ENCODE peak calls at places on chromosomes 1 and 21, in nine cellular contexts. One of them, this sample, is unnamed.

GRCh38 chr1:37989381-37989930 is 366 bp downstream of the SF3A3 start:
- DNase-seq in glutamatergic neuron: peak
- DNase-seq in anterior cingulate cortex: no peak
- DNase-seq in stimulated activated CD4-positive, alpha-beta T cell treated with anti-CD3 and anti-CD28 coated beads, Interleukin-4, amount 100 ng/mL, for 24 hours: peak
- DNase-seq in NCI-H510A treated with DMSO at 0.1 percent for 48 hours: peak
- DNase-seq in RPMI7951: peak
- DNase-seq in astrocyte of the spinal cord: peak
- DNase-seq in erythroblast: peak
- DNase-seq in cardiac fibroblast: peak
- DNase-seq in this sample: no peak

GRCh38 chr1:17633654-17634053 is 94.2 kb downstream of the ARHGEF10L start:
- DNase-seq in NCI-H510A treated with DMSO at 0.1 percent for 48 hours: no peak
- DNase-seq in RPMI7951: peak
- DNase-seq in glutamatergic neuron: no peak
- DNase-seq in erythroblast: no peak
- DNase-seq in cardiac fibroblast: peak
- DNase-seq in stimulated activated CD4-positive, alpha-beta T cell treated with anti-CD3 and anti-CD28 coated beads, Interleukin-4, amount 100 ng/mL, for 24 hours: no peak
- DNase-seq in anterior cingulate cortex: no peak
- DNase-seq in astrocyte of the spinal cord: peak
- DNase-seq in this sample: no peak

GRCh38 chr1:150389650-150390049 is 25.7 kb downstream of the RPRD2 start:
- DNase-seq in stimulated activated CD4-positive, alpha-beta T cell treated with anti-CD3 and anti-CD28 coated beads, Interleukin-4, amount 100 ng/mL, for 24 hours: no peak
- DNase-seq in NCI-H510A treated with DMSO at 0.1 percent for 48 hours: no peak
- DNase-seq in RPMI7951: no peak
- DNase-seq in anterior cingulate cortex: no peak
- DNase-seq in erythroblast: no peak
- DNase-seq in cardiac fibroblast: no peak
- DNase-seq in astrocyte of the spinal cord: no peak
- DNase-seq in glutamatergic neuron: no peak
- DNase-seq in this sample: no peak

GRCh38 chr1:202286622-202287097 is 55.1 kb downstream of the UBE2T start:
- DNase-seq in erythroblast: no peak
- DNase-seq in cardiac fibroblast: peak
- DNase-seq in stimulated activated CD4-positive, alpha-beta T cell treated with anti-CD3 and anti-CD28 coated beads, Interleukin-4, amount 100 ng/mL, for 24 hours: no peak
- DNase-seq in anterior cingulate cortex: no peak
- DNase-seq in astrocyte of the spinal cord: peak
- DNase-seq in RPMI7951: peak
- DNase-seq in glutamatergic neuron: no peak
- DNase-seq in NCI-H510A treated with DMSO at 0.1 percent for 48 hours: no peak
- DNase-seq in this sample: no peak

GRCh38 chr1:189987509-189987908 is 490.2 kb downstream of the BRINP3 start:
- DNase-seq in cardiac fibroblast: no peak
- DNase-seq in anterior cingulate cortex: no peak
- DNase-seq in stimulated activated CD4-positive, alpha-beta T cell treated with anti-CD3 and anti-CD28 coated beads, Interleukin-4, amount 100 ng/mL, for 24 hours: no peak
- DNase-seq in RPMI7951: no peak
- DNase-seq in glutamatergic neuron: no peak
- DNase-seq in astrocyte of the spinal cord: no peak
- DNase-seq in erythroblast: no peak
- DNase-seq in NCI-H510A treated with DMSO at 0.1 percent for 48 hours: no peak
- DNase-seq in this sample: no peak

GRCh38 chr1:185139231-185139630 is 17.5 kb downstream of the TRMT1L start:
- DNase-seq in stimulated activated CD4-positive, alpha-beta T cell treated with anti-CD3 and anti-CD28 coated beads, Interleukin-4, amount 100 ng/mL, for 24 hours: no peak
- DNase-seq in glutamatergic neuron: no peak
- DNase-seq in cardiac fibroblast: no peak
- DNase-seq in NCI-H510A treated with DMSO at 0.1 percent for 48 hours: no peak
- DNase-seq in erythroblast: no peak
- DNase-seq in RPMI7951: no peak
- DNase-seq in anterior cingulate cortex: no peak
- DNase-seq in astrocyte of the spinal cord: no peak
- DNase-seq in this sample: no peak

GRCh38 chr21:46621457-46622182 is 13.9 kb upstream of the PRMT2 start:
- DNase-seq in stimulated activated CD4-positive, alpha-beta T cell treated with anti-CD3 and anti-CD28 coated beads, Interleukin-4, amount 100 ng/mL, for 24 hours: no peak
- DNase-seq in anterior cingulate cortex: peak
- DNase-seq in cardiac fibroblast: no peak
- DNase-seq in glutamatergic neuron: no peak
- DNase-seq in RPMI7951: peak
- DNase-seq in NCI-H510A treated with DMSO at 0.1 percent for 48 hours: no peak
- DNase-seq in erythroblast: no peak
- DNase-seq in astrocyte of the spinal cord: peak
- DNase-seq in this sample: peak

GRCh38 chr1:1039145-1039910 is 19.4 kb downstream of the AGRN start:
- DNase-seq in glutamatergic neuron: no peak
- DNase-seq in erythroblast: no peak
- DNase-seq in NCI-H510A treated with DMSO at 0.1 percent for 48 hours: no peak
- DNase-seq in astrocyte of the spinal cord: no peak
- DNase-seq in stimulated activated CD4-positive, alpha-beta T cell treated with anti-CD3 and anti-CD28 coated beads, Interleukin-4, amount 100 ng/mL, for 24 hours: no peak
- DNase-seq in anterior cingulate cortex: no peak
- DNase-seq in cardiac fibroblast: no peak
- DNase-seq in RPMI7951: no peak
- DNase-seq in this sample: no peak

GRCh38 chr1:98964198-98964597 is 40.5 kb downstream of the PLPPR5 start:
- DNase-seq in stimulated activated CD4-positive, alpha-beta T cell treated with anti-CD3 and anti-CD28 coated beads, Interleukin-4, amount 100 ng/mL, for 24 hours: no peak
- DNase-seq in cardiac fibroblast: no peak
- DNase-seq in NCI-H510A treated with DMSO at 0.1 percent for 48 hours: no peak
- DNase-seq in astrocyte of the spinal cord: no peak
- DNase-seq in anterior cingulate cortex: no peak
- DNase-seq in RPMI7951: no peak
- DNase-seq in glutamatergic neuron: no peak
- DNase-seq in erythroblast: no peak
- DNase-seq in this sample: no peak

GRCh38 chr1:53195211-53195909 is 1.3 kb upstream of the CPT2 start:
- DNase-seq in glutamatergic neuron: no peak
- DNase-seq in NCI-H510A treated with DMSO at 0.1 percent for 48 hours: no peak
- DNase-seq in astrocyte of the spinal cord: no peak
- DNase-seq in erythroblast: no peak
- DNase-seq in RPMI7951: no peak
- DNase-seq in stimulated activated CD4-positive, alpha-beta T cell treated with anti-CD3 and anti-CD28 coated beads, Interleukin-4, amount 100 ng/mL, for 24 hours: no peak
- DNase-seq in anterior cingulate cortex: no peak
- DNase-seq in cardiac fibroblast: no peak
- DNase-seq in this sample: no peak

GRCh38 chr1:82114887-82115286 is 314.2 kb downstream of the ADGRL2 start:
- DNase-seq in RPMI7951: no peak
- DNase-seq in NCI-H510A treated with DMSO at 0.1 percent for 48 hours: no peak
- DNase-seq in erythroblast: no peak
- DNase-seq in cardiac fibroblast: no peak
- DNase-seq in anterior cingulate cortex: no peak
- DNase-seq in stimulated activated CD4-positive, alpha-beta T cell treated with anti-CD3 and anti-CD28 coated beads, Interleukin-4, amount 100 ng/mL, for 24 hours: no peak
- DNase-seq in glutamatergic neuron: no peak
- DNase-seq in astrocyte of the spinal cord: no peak
- DNase-seq in this sample: no peak

GRCh38 chr1:224632381-224632871 is 16.3 kb downstream of the CNIH3 start:
- DNase-seq in glutamatergic neuron: no peak
- DNase-seq in anterior cingulate cortex: no peak
- DNase-seq in erythroblast: no peak
- DNase-seq in cardiac fibroblast: peak
- DNase-seq in astrocyte of the spinal cord: peak
- DNase-seq in stimulated activated CD4-positive, alpha-beta T cell treated with anti-CD3 and anti-CD28 coated beads, Interleukin-4, amount 100 ng/mL, for 24 hours: no peak
- DNase-seq in NCI-H510A treated with DMSO at 0.1 percent for 48 hours: no peak
- DNase-seq in RPMI7951: peak
- DNase-seq in this sample: no peak

GRCh38 chr1:28986296-28986910 is 72.0 kb downstream of the EPB41 start:
- DNase-seq in NCI-H510A treated with DMSO at 0.1 percent for 48 hours: no peak
- DNase-seq in RPMI7951: no peak
- DNase-seq in erythroblast: no peak
- DNase-seq in cardiac fibroblast: no peak
- DNase-seq in stimulated activated CD4-positive, alpha-beta T cell treated with anti-CD3 and anti-CD28 coated beads, Interleukin-4, amount 100 ng/mL, for 24 hours: no peak
- DNase-seq in glutamatergic neuron: no peak
- DNase-seq in anterior cingulate cortex: no peak
- DNase-seq in astrocyte of the spinal cord: no peak
- DNase-seq in this sample: no peak

GRCh38 chr1:212600071-212600915 is 8.3 kb upstream of the ATF3 start:
- DNase-seq in erythroblast: no peak
- DNase-seq in NCI-H510A treated with DMSO at 0.1 percent for 48 hours: no peak
- DNase-seq in stimulated activated CD4-positive, alpha-beta T cell treated with anti-CD3 and anti-CD28 coated beads, Interleukin-4, amount 100 ng/mL, for 24 hours: no peak
- DNase-seq in RPMI7951: no peak
- DNase-seq in astrocyte of the spinal cord: no peak
- DNase-seq in cardiac fibroblast: no peak
- DNase-seq in anterior cingulate cortex: no peak
- DNase-seq in glutamatergic neuron: peak
- DNase-seq in this sample: no peak

GRCh38 chr1:17865912-17866311 is 110.8 kb downstream of the ACTL8 start:
- DNase-seq in anterior cingulate cortex: no peak
- DNase-seq in RPMI7951: peak
- DNase-seq in astrocyte of the spinal cord: no peak
- DNase-seq in cardiac fibroblast: no peak
- DNase-seq in erythroblast: no peak
- DNase-seq in NCI-H510A treated with DMSO at 0.1 percent for 48 hours: no peak
- DNase-seq in glutamatergic neuron: no peak
- DNase-seq in stimulated activated CD4-positive, alpha-beta T cell treated with anti-CD3 and anti-CD28 coated beads, Interleukin-4, amount 100 ng/mL, for 24 hours: no peak
- DNase-seq in this sample: no peak

GRCh38 chr1:91730781-91731732 is 154.9 kb downstream of the TGFBR3 start:
- DNase-seq in RPMI7951: peak
- DNase-seq in astrocyte of the spinal cord: peak
- DNase-seq in erythroblast: peak
- DNase-seq in anterior cingulate cortex: no peak
- DNase-seq in cardiac fibroblast: peak
- DNase-seq in NCI-H510A treated with DMSO at 0.1 percent for 48 hours: no peak
- DNase-seq in stimulated activated CD4-positive, alpha-beta T cell treated with anti-CD3 and anti-CD28 coated beads, Interleukin-4, amount 100 ng/mL, for 24 hours: peak
- DNase-seq in glutamatergic neuron: no peak
- DNase-seq in this sample: no peak

GRCh38 chr1:43359696-43360095 is 915 bp downstream of the CDC20 start:
- DNase-seq in cardiac fibroblast: no peak
- DNase-seq in erythroblast: peak
- DNase-seq in RPMI7951: peak
- DNase-seq in glutamatergic neuron: no peak
- DNase-seq in NCI-H510A treated with DMSO at 0.1 percent for 48 hours: no peak
- DNase-seq in anterior cingulate cortex: no peak
- DNase-seq in stimulated activated CD4-positive, alpha-beta T cell treated with anti-CD3 and anti-CD28 coated beads, Interleukin-4, amount 100 ng/mL, for 24 hours: no peak
- DNase-seq in astrocyte of the spinal cord: no peak
- DNase-seq in this sample: no peak

GRCh38 chr1:47996406-47997226 is 569 bp downstream of the TRABD2B start:
- DNase-seq in RPMI7951: no peak
- DNase-seq in glutamatergic neuron: peak
- DNase-seq in anterior cingulate cortex: no peak
- DNase-seq in cardiac fibroblast: no peak
- DNase-seq in astrocyte of the spinal cord: no peak
- DNase-seq in stimulated activated CD4-positive, alpha-beta T cell treated with anti-CD3 and anti-CD28 coated beads, Interleukin-4, amount 100 ng/mL, for 24 hours: no peak
- DNase-seq in erythroblast: no peak
- DNase-seq in NCI-H510A treated with DMSO at 0.1 percent for 48 hours: no peak
- DNase-seq in this sample: no peak

This sample was measured in globus pallidus.